ENCODE peak calls at places on chromosomes 13 and 19, in four cellular contexts. P is K562, A is GM12878, L is SK-N-SH. S is an unnamed sample.

GRCh38 chr13:79870123-79870522 is 389.2 kb downstream of the NDFIP2 start:
- DNase-seq in P (no peak), A (no peak), L (no peak), S (no peak)

GRCh38 chr19:40165362-40165937 is 25.8 kb upstream of the MAP3K10 start:
- DNase-seq in P (peak; percentile 54), A (no peak), L (peak; percentile 72), S (peak; percentile 23)

GRCh38 chr19:5593963-5594255 is 26.2 kb upstream of the TINCR start:
- DNase-seq in P (no peak), A (no peak), L (no peak), S (no peak)

GRCh38 chr19:53103141-53103902 is at the start of gene ZNF160:
- DNase-seq in P (peak; percentile 99), A (peak; percentile 89), L (peak; percentile 100), S (peak; percentile 99)

GRCh38 chr13:104872153-104872552 is 1663.3 kb downstream of the EFNB2 start:
- DNase-seq in P (no peak), A (no peak), L (no peak), S (no peak)

GRCh38 chr19:19745496-19746285 is 12.8 kb upstream of the ZNF14 start:
- DNase-seq in P (peak; percentile 11), A (no peak), L (peak; percentile 19), S (no peak)

GRCh38 chr19:10333758-10334339 is 520 bp upstream of the RAVER1 start:
- DNase-seq in P (no peak), A (no peak), L (no peak), S (no peak)

GRCh38 chr13:108227651-108228272 is 9.6 kb downstream of the ABHD13 start:
- DNase-seq in P (peak; percentile 29), A (no peak), L (peak; percentile 22), S (no peak)

GRCh38 chr13:75372517-75372916 is 109.5 kb downstream of the TBC1D4 start:
- DNase-seq in P (peak; percentile 24), A (no peak), L (peak; percentile 42), S (no peak)

GRCh38 chr13:47628666-47629065 is 372.4 kb downstream of the SUCLA2 start:
- DNase-seq in P (no peak), A (no peak), L (no peak), S (no peak)
- TF ChIP-seq GABPA in P (no peak), A (no peak), L (no peak), S (no peak)

GRCh38 chr19:49929611-49930482 is 543 bp upstream of the NUP62 start:
- DNase-seq in P (peak; percentile 97), A (peak; percentile 90), L (peak; percentile 95), S (peak; percentile 97)
- TF ChIP-seq CTCF in P (no peak), A (no peak), L (no peak), S (no peak)

GRCh38 chr19:44615529-44616247 is 2.3 kb downstream of the IGSF23 start:
- DNase-seq in P (no peak), A (no peak), L (no peak), S (no peak)
- TF ChIP-seq REST in P (no peak), A (no peak), L (no peak), S (no peak)

DNA sequence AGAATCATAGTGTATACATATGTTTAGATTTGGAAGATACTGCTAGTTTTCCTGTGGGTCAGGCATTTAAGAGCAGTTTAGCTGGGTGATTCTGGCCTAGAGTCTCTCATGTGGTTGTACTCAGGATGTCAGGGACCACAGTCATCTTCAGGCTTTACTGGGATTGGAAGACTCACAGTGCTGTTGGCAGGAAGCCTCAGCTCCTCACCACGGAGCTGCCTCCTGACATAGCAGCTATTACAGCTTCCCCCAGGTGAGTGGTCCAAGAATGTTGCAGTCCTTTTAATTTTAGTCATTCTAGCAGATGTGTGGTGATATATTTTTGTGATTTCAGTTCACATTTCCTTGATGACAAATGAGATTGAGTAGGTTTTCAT is 16.9 kb upstream of the GPR18 start:
- DNase-seq in P (no peak), A (no peak), L (no peak), S (peak; percentile 30)
- TF ChIP-seq GABPA in P (no peak), A (no peak), L (no peak), S (no peak)

GRCh38 chr19:3987619-3988371 is 2.5 kb upstream of the EEF2 start:
- DNase-seq in P (peak; percentile 90), A (peak; percentile 70), L (peak; percentile 87), S (peak; percentile 83)
- TF ChIP-seq CTCF in P (peak; percentile 90), A (peak; percentile 78), L (peak; percentile 81), S (peak; percentile 72)

GRCh38 chr19:44846455-44847143 is 502 bp downstream of the NECTIN2 start:
- DNase-seq in P (no peak), A (no peak), L (peak; percentile 48), S (no peak)

GRCh38 chr19:44848036-44848804 is 2.1 kb downstream of the NECTIN2 start:
- DNase-seq in P (no peak), A (no peak), L (peak; percentile 41), S (no peak)

GRCh38 chr19:44848805-44849457 is 2.8 kb downstream of the NECTIN2 start:
- DNase-seq in P (no peak), A (no peak), L (peak; percentile 47), S (no peak)

GRCh38 chr19:44845612-44846454 is at the start of gene NECTIN2:
- DNase-seq in P (peak; percentile 98), A (peak; percentile 37), L (peak; percentile 98), S (peak; percentile 78)

DNA sequence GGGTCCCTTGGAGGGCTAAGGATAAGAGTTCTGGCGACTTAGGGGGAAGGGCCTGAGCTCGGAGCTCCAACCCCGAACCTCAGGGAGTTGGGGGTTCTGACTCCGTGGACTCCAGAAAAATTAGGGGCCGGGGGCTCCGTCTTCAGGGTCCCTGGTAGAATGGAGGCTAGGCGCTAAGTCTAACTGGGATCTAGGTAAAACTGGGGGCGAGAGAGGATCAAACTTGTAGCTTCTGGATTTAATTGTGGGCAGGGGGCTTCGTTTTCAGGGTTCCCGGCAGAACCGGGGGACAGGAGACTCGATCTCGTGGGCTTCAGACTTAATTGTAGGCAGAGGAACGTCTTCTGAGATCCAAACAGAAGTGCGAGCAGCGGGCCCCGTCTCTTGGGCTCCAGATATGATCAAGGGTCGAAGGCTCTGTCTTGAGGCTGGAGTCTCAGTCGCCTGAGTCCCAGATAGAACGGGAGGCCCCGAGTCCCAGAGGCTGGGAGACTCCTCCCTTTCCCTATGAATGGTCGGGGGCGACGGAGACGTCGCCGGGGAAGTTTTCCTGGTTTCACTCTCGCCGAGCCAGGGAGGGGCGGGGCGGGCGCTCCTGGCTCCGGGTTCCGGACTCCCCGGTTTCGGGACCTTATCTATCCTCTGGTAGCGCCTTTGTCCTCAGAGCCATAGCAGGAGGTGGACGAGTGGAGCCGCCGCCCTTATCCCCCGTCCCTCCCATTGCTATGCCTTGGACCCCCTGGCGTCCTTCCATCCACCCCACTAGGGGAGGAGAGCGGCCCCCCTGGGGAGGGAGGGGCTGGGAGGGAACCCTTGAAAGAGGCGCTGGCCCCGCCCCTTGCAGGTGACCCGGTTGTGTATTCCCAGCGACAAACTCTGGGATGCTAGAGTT is 1.3 kb downstream of the NECTIN2 start:
- DNase-seq in P (peak; percentile 50), A (no peak), L (peak; percentile 51), S (no peak)
- TF ChIP-seq REST in P (no peak), A (no peak), L (no peak), S (no peak)

S was measured in HL-60.